ENCODE peak calls at places on chromosomes 12 and 14, in five cellular contexts. K is cardiac muscle cell, F is A549, J is fibroblast of mammary gland, Q is heart right ventricle. I is an unnamed sample.
A peak's percentile ranks its signal among the peaks of the same experiment; 100 is the strongest.

GRCh38 chr12:131682511-131682895 is 28.4 kb upstream of the SFSWAP start:
- DNase-seq in K (no peak), J (no peak), Q (no peak), F (no peak), I (no peak)

GRCh38 chr12:31687101-31687527 is 27.6 kb downstream of the ETFBKMT start:
- DNase-seq in J (no peak), F (no peak), Q (no peak), K (no peak), I (no peak)

GRCh38 chr14:101069666-101070362 is 166.3 kb upstream of the RTL1 start:
- DNase-seq in Q (no peak), J (no peak), F (no peak), K (no peak), I (no peak)

GRCh38 chr12:46677749-46678148 is 148.0 kb downstream of the SLC38A4 start:
- DNase-seq in K (peak; percentile 63), J (peak; percentile 53), F (peak; percentile 70), Q (no peak), I (peak; percentile 63)

GRCh38 chr12:64193931-64194330 is 28.2 kb downstream of the KICS2 start:
- DNase-seq in J (no peak), K (no peak), F (no peak), Q (no peak), I (no peak)

GRCh38 chr14:88823968-88824313 is 510 bp upstream of the TTC8 start:
- DNase-seq in Q (no peak), F (no peak), J (no peak), K (no peak), I (no peak)

GRCh38 chr12:91922674-91923073 is 223.0 kb downstream of the BTG1 start:
- DNase-seq in Q (no peak), K (peak; percentile 14), J (no peak), F (no peak), I (peak; percentile 11)

GRCh38 chr12:65642006-65642695 is 182.1 kb upstream of the HMGA2 start:
- DNase-seq in Q (no peak), F (no peak), K (no peak), J (peak; percentile 91), I (no peak)

GRCh38 chr12:24937553-24938244 is 11.2 kb downstream of the BCAT1 start:
- DNase-seq in J (peak; percentile 64), K (no peak), Q (no peak), F (no peak), I (no peak)

GRCh38 chr12:106245767-106246166 is 2.1 kb downstream of the CKAP4 start:
- DNase-seq in K (peak; percentile 88), J (peak; percentile 81), F (peak; percentile 81), Q (no peak), I (peak; percentile 83)

GRCh38 chr14:54685286-54685845 is 118.4 kb downstream of the SAMD4A start:
- DNase-seq in K (peak; percentile 38), F (no peak), J (no peak), Q (no peak), I (no peak)

GRCh38 chr12:13252024-13252423 is 55.5 kb downstream of the EMP1 start:
- DNase-seq in Q (no peak), J (peak; percentile 49), F (no peak), K (no peak), I (peak; percentile 41)

GRCh38 chr12:3148366-3149000 is 71.3 kb downstream of the TSPAN9 start:
- DNase-seq in F (no peak), Q (peak; percentile 63), J (no peak), K (peak; percentile 40), I (no peak)

GRCh38 chr14:33768458-33768830 is 182.4 kb downstream of the EGLN3 start:
- DNase-seq in F (no peak), Q (no peak), K (peak; percentile 45), J (peak; percentile 46), I (peak; percentile 77)

GRCh38 chr12:63826002-63826585 is 18.4 kb upstream of the SRGAP1 start:
- DNase-seq in Q (no peak), J (peak; percentile 82), K (peak; percentile 86), F (peak; percentile 81), I (peak; percentile 87)

GRCh38 chr12:31887109-31887811 is 72.0 kb upstream of the RESF1 start:
- DNase-seq in Q (no peak), J (no peak), K (no peak), F (no peak), I (no peak)

GRCh38 chr12:57577981-57578758 is 12.8 kb upstream of the PIP4K2C start:
- DNase-seq in K (no peak), J (no peak), Q (no peak), F (no peak), I (no peak)

DNA sequence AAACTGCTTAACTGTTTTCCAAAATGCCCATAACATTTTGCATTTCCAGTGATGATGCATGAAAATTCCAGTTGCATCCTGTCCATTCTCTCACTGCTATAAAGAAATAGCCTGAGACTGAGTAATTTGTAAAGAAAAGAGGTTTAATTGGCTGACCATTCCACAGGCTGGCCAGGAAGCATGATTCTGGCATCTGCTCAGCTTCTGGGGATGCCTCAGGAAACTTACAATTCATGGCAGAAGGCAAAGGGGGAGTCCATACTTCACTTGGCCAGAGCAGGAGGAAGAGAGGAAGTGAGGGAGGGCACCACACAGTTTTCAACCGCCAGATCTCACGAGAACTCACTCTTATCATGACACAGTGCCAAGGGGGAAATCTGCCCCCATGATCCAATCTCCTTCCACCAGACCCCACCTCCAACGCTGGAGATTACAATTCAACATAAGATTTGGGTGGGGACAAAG is 18.2 kb upstream of the CLEC2D start:
- DNase-seq in K (peak; percentile 76), Q (no peak), F (no peak), J (peak; percentile 76), I (peak; percentile 81)
- H3K4me3 ChIP-seq in K (no peak overlapping the region), Q (no peak overlapping the region), F (no peak overlapping the region), J (no peak overlapping the region), I (no peak overlapping the region)

DNA sequence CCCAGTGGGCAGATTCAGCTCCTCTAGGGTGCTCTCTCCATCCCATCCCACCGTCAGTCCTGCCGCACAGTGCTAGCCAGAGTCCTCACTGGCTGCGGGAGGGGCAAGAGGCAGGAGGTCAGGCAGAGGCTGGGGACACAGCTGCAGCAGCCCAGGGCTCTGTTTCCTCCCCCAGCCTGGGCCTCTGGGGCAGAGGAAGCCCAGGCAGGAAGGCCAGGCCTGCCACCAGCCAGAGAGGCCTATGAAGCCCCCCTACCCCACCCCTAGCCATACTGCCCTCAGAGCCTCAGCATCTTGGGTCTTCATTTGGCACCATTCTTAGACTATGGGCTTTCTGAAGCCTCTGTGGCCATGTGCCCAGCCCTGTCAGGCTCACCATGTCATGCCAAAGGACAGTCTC is 3.4 kb downstream of the ACVRL1 start:
- DNase-seq in K (no peak), Q (no peak), J (no peak), F (no peak), I (no peak)
- H3K4me3 ChIP-seq in K (no peak overlapping the region), Q (peak overlapping the region; percentile 22), J (no peak overlapping the region), F (no peak overlapping the region), I (no peak overlapping the region)

DNA sequence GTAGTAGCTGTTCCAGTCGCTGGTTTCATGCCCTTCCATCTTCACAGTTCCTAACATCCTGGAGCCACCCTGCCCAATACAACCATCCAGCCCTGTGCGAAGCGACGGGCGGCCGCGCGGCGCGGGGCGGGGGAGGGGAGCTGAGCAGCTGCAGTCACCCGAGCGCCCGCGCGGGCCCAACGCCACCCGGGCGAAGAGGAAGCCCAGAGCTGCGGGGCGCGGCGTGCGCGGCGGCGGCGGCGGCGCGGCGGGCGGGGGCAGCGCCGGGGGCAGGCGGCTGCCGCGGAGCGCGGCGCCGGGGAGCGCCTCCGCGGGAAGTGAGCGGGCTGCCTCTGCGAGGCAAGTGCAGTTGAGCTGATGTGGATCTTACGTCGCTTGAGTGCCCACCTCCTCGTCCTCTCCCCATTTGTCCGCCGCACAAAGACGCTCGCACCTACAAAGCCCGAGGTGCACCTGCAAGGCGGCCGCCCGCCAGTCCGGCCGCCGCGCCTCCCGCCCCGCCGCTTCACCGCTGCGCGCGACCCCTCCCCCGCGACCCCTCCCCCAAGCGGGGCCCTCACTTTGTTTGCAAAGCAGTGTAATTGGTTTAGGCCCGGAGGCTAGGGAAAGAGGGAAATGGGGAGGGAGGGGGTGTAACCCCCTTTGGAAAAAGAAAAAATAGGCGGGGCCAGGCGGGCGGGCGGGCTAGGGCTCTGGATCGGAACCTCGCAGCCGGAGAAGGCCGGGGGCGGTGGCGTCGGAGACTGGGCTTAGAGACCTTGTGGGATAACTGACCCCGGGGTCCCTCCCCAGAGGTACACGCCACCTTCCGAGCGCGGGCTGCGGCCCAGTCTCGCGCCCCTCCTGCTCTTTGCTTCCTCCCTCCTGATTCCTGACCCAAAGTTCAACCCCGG is at the start of the genes FOXA1 and TTC6:
- DNase-seq in Q (peak; percentile 15), K (peak; percentile 32), F (peak; percentile 83), J (peak; percentile 7), I (no peak)
- H3K4me3 ChIP-seq in Q (peak within 1 kb of the TSS; percentile 41), K (peak within 1 kb of the TSS; percentile 31), F (peak within 1 kb of the TSS; percentile 92), J (peak within 1 kb of the TSS; percentile 45), I (peak within 1 kb of the TSS; percentile 41)

DNA sequence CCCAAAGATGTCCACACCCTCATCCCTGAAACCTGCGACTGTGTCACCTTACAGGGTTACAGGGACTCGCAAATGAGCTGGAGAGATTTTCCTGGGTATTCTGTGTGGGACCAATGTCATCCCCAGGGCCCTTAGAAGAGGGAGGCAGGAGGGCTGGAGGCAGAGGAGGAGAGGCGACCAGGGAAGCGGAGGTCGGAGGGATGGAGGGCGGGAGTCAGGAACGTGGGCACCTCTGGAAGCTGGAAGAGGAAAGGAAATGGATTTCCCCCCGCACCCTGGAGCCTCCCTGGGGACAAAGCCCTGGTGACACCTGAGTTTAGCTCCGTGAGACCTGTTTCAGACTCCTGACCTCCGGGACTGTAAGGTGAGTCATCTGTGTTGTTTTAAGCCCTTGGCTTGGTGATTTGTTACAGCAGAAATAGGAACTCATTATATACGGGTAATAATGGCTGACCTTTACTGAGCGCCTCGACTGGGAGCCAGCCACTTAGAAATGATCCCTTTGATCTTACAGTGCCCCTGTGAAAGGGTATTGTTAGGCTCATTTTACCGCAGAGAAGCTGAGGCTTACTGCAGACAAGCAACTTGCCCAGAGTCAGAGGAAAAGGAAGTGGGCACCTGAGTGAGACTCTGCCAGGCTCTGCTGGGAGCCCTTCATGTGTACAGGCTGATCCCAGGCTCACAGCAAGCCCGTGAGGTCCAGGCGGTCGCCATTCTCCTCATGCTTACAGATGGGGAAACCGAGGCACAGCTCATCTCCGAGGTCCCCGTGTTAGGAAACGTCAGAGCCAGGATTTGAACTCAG is 29.2 kb upstream of the FZD10 start:
- DNase-seq in F (no peak), J (no peak), Q (no peak), K (no peak), I (no peak)
- H3K4me3 ChIP-seq in F (no peak overlapping the region), J (no peak overlapping the region), Q (no peak overlapping the region), K (no peak overlapping the region), I (no peak overlapping the region)

I was measured in cardiac fibroblast.